ENCODE peak calls at places on chromosomes 12 and 14, in eight cellular contexts. One of them, this sample, is unnamed.

GRCh38 chr14:34322940-34323418 is 139.1 kb downstream of the SPTSSA start:
- DNase-seq in hepatocyte: peak; percentile 63
- DNase-seq in HCT116: peak; percentile 46
- DNase-seq in OCI-LY7: peak; percentile 69
- DNase-seq in GM23248: peak; percentile 57
- DNase-seq in neural progenitor cell: peak; percentile 60
- DNase-seq in SK-N-SH: peak; percentile 70
- DNase-seq in MM.1S: peak; percentile 32
- DNase-seq in this sample: peak; percentile 68

GRCh38 chr12:4286228-4286627 is 12.7 kb downstream of the CCND2 start:
- DNase-seq in GM23248: no peak
- DNase-seq in hepatocyte: peak; percentile 3
- DNase-seq in MM.1S: no peak
- DNase-seq in OCI-LY7: no peak
- DNase-seq in SK-N-SH: no peak
- DNase-seq in HCT116: no peak
- DNase-seq in neural progenitor cell: no peak
- DNase-seq in this sample: no peak

GRCh38 chr12:48865141-48865440 is 579 bp downstream of the RND1 start:
- DNase-seq in OCI-LY7: peak; percentile 54
- DNase-seq in GM23248: no peak
- DNase-seq in HCT116: no peak
- DNase-seq in MM.1S: peak; percentile 14
- DNase-seq in neural progenitor cell: peak; percentile 36
- DNase-seq in hepatocyte: no peak
- DNase-seq in SK-N-SH: no peak
- DNase-seq in this sample: no peak

GRCh38 chr12:24596768-24597388 is 352.0 kb downstream of the BCAT1 start:
- DNase-seq in neural progenitor cell: peak; percentile 57
- DNase-seq in HCT116: no peak
- DNase-seq in hepatocyte: peak; percentile 26
- DNase-seq in MM.1S: peak; percentile 28
- DNase-seq in OCI-LY7: peak; percentile 28
- DNase-seq in SK-N-SH: peak; percentile 59
- DNase-seq in GM23248: peak; percentile 46
- DNase-seq in this sample: peak; percentile 33

GRCh38 chr12:94643585-94643984 is 6.8 kb downstream of the TMCC3 start:
- DNase-seq in MM.1S: no peak
- DNase-seq in hepatocyte: no peak
- DNase-seq in neural progenitor cell: no peak
- DNase-seq in SK-N-SH: no peak
- DNase-seq in HCT116: no peak
- DNase-seq in OCI-LY7: no peak
- DNase-seq in GM23248: peak; percentile 15
- DNase-seq in this sample: peak; percentile 6

GRCh38 chr12:55901881-55902490 is 25.7 kb downstream of the PYM1 start:
- DNase-seq in hepatocyte: no peak
- DNase-seq in neural progenitor cell: no peak
- DNase-seq in OCI-LY7: no peak
- DNase-seq in GM23248: no peak
- DNase-seq in SK-N-SH: no peak
- DNase-seq in MM.1S: no peak
- DNase-seq in HCT116: no peak
- DNase-seq in this sample: no peak

GRCh38 chr12:31387466-31387865 is 61.5 kb upstream of the SINHCAF start:
- DNase-seq in OCI-LY7: no peak
- DNase-seq in MM.1S: no peak
- DNase-seq in neural progenitor cell: peak; percentile 31
- DNase-seq in hepatocyte: no peak
- DNase-seq in HCT116: no peak
- DNase-seq in SK-N-SH: no peak
- DNase-seq in GM23248: no peak
- DNase-seq in this sample: no peak

GRCh38 chr12:93664573-93665138 is 12.5 kb upstream of the CRADD start:
- DNase-seq in neural progenitor cell: no peak
- DNase-seq in GM23248: peak; percentile 49
- DNase-seq in OCI-LY7: no peak
- DNase-seq in MM.1S: no peak
- DNase-seq in HCT116: no peak
- DNase-seq in hepatocyte: no peak
- DNase-seq in SK-N-SH: no peak
- DNase-seq in this sample: peak; percentile 29

GRCh38 chr12:95648990-95649791 is 97.9 kb upstream of the USP44 start:
- DNase-seq in hepatocyte: peak; percentile 27
- DNase-seq in MM.1S: no peak
- DNase-seq in GM23248: peak; percentile 75
- DNase-seq in HCT116: peak; percentile 64
- DNase-seq in OCI-LY7: no peak
- DNase-seq in neural progenitor cell: no peak
- DNase-seq in SK-N-SH: no peak
- DNase-seq in this sample: peak; percentile 98

GRCh38 chr14:86961106-86961716 is 1031.8 kb downstream of the GALC start:
- DNase-seq in OCI-LY7: no peak
- DNase-seq in neural progenitor cell: peak; percentile 52
- DNase-seq in HCT116: no peak
- DNase-seq in GM23248: peak; percentile 39
- DNase-seq in SK-N-SH: peak; percentile 29
- DNase-seq in hepatocyte: peak; percentile 50
- DNase-seq in MM.1S: peak; percentile 7
- DNase-seq in this sample: peak; percentile 38

GRCh38 chr12:121933522-121934317 is 15.3 kb downstream of the CFAP251 start:
- DNase-seq in neural progenitor cell: peak; percentile 44
- DNase-seq in OCI-LY7: no peak
- DNase-seq in HCT116: no peak
- DNase-seq in MM.1S: no peak
- DNase-seq in GM23248: no peak
- DNase-seq in hepatocyte: peak; percentile 50
- DNase-seq in SK-N-SH: no peak
- DNase-seq in this sample: no peak

GRCh38 chr14:23454445-23454856 is 15.1 kb upstream of the NGDN start:
- DNase-seq in MM.1S: no peak
- DNase-seq in neural progenitor cell: no peak
- DNase-seq in hepatocyte: no peak
- DNase-seq in SK-N-SH: no peak
- DNase-seq in OCI-LY7: no peak
- DNase-seq in HCT116: no peak
- DNase-seq in GM23248: no peak
- DNase-seq in this sample: no peak

GRCh38 chr12:98725481-98726247 is 80.6 kb downstream of the APAF1 start:
- DNase-seq in OCI-LY7: peak; percentile 56
- DNase-seq in hepatocyte: peak; percentile 73
- DNase-seq in HCT116: peak; percentile 21
- DNase-seq in MM.1S: peak; percentile 52
- DNase-seq in neural progenitor cell: peak; percentile 66
- DNase-seq in SK-N-SH: peak; percentile 46
- DNase-seq in GM23248: peak; percentile 84
- DNase-seq in this sample: peak; percentile 62

GRCh38 chr12:80443974-80444666 is at the start of gene PTPRQ:
- DNase-seq in neural progenitor cell: no peak
- DNase-seq in OCI-LY7: no peak
- DNase-seq in GM23248: peak; percentile 43
- DNase-seq in MM.1S: no peak
- DNase-seq in HCT116: no peak
- DNase-seq in SK-N-SH: no peak
- DNase-seq in hepatocyte: no peak
- DNase-seq in this sample: no peak

GRCh38 chr12:131327521-131328488 is 374.1 kb downstream of the ADGRD1 start:
- DNase-seq in hepatocyte: no peak
- DNase-seq in GM23248: no peak
- DNase-seq in SK-N-SH: peak; percentile 45
- DNase-seq in OCI-LY7: no peak
- DNase-seq in neural progenitor cell: no peak
- DNase-seq in MM.1S: no peak
- DNase-seq in HCT116: no peak
- DNase-seq in this sample: no peak

GRCh38 chr14:98512501-98513251 is 759.3 kb downstream of the BCL11B start:
- DNase-seq in MM.1S: peak; percentile 12
- DNase-seq in hepatocyte: no peak
- DNase-seq in SK-N-SH: no peak
- DNase-seq in neural progenitor cell: no peak
- DNase-seq in OCI-LY7: no peak
- DNase-seq in HCT116: no peak
- DNase-seq in GM23248: no peak
- DNase-seq in this sample: no peak

GRCh38 chr12:12217018-12217359 is 49.9 kb downstream of the LRP6 start:
- DNase-seq in HCT116: no peak
- DNase-seq in hepatocyte: no peak
- DNase-seq in GM23248: no peak
- DNase-seq in neural progenitor cell: no peak
- DNase-seq in OCI-LY7: no peak
- DNase-seq in MM.1S: no peak
- DNase-seq in SK-N-SH: no peak
- DNase-seq in this sample: no peak

GRCh38 chr12:12219664-12220063 is 47.2 kb downstream of the LRP6 start:
- DNase-seq in SK-N-SH: no peak
- DNase-seq in GM23248: no peak
- DNase-seq in OCI-LY7: no peak
- DNase-seq in hepatocyte: no peak
- DNase-seq in HCT116: no peak
- DNase-seq in neural progenitor cell: no peak
- DNase-seq in MM.1S: no peak
- DNase-seq in this sample: no peak

GRCh38 chr12:12214201-12214600 is 52.6 kb downstream of the LRP6 start:
- DNase-seq in MM.1S: no peak
- DNase-seq in HCT116: no peak
- DNase-seq in hepatocyte: no peak
- DNase-seq in GM23248: no peak
- DNase-seq in SK-N-SH: no peak
- DNase-seq in neural progenitor cell: no peak
- DNase-seq in OCI-LY7: no peak
- DNase-seq in this sample: no peak

GRCh38 chr12:12214635-12215131 is 52.2 kb downstream of the LRP6 start:
- DNase-seq in OCI-LY7: peak; percentile 32
- DNase-seq in neural progenitor cell: no peak
- DNase-seq in GM23248: peak; percentile 66
- DNase-seq in MM.1S: peak; percentile 62
- DNase-seq in SK-N-SH: no peak
- DNase-seq in HCT116: no peak
- DNase-seq in hepatocyte: no peak
- DNase-seq in this sample: peak; percentile 51

DNA sequence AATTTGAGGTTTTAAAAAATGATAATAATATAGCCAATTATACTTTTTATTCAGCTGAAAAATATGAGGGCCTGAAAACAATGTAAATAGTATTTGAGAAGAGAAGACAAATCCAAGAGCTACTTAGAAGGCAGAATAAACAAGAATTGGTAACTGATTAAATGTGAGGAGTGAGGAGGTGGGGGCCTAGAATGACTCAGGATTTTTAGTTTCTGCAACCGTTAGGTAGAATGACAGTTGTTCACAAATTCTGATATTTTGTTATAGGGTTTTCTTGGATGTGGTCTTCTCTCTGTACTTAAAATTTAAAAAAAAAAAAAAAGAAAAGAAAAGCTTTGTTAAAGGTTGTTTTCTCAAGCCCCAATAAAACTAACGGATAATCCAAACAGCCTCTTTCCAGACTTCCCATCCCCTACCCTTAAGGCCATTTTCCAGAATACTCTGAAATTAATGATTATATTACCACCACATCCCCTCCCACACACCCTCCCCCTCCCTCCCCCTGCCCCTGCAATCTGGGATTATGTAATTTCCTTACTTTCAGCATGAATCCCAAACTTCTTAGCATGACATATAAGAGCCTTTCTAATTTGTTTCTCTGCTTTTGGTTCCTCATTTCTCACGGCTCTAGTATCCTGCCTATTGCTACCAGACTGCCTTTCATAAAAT is 50.4 kb downstream of the LRP6 start:
- DNase-seq in SK-N-SH: no peak
- DNase-seq in neural progenitor cell: no peak
- DNase-seq in HCT116: no peak
- DNase-seq in hepatocyte: no peak
- DNase-seq in GM23248: no peak
- DNase-seq in MM.1S: no peak
- DNase-seq in OCI-LY7: no peak
- DNase-seq in this sample: no peak
- TF ChIP-seq EZH2phosphoT487 in SK-N-SH: no peak
- TF ChIP-seq EZH2phosphoT487 in neural progenitor cell: no peak
- TF ChIP-seq EZH2phosphoT487 in HCT116: no peak
- TF ChIP-seq EZH2phosphoT487 in hepatocyte: no peak
- TF ChIP-seq EZH2phosphoT487 in GM23248: no peak
- TF ChIP-seq EZH2phosphoT487 in MM.1S: no peak
- TF ChIP-seq EZH2phosphoT487 in OCI-LY7: no peak
- TF ChIP-seq EZH2phosphoT487 in this sample: no peak

DNA sequence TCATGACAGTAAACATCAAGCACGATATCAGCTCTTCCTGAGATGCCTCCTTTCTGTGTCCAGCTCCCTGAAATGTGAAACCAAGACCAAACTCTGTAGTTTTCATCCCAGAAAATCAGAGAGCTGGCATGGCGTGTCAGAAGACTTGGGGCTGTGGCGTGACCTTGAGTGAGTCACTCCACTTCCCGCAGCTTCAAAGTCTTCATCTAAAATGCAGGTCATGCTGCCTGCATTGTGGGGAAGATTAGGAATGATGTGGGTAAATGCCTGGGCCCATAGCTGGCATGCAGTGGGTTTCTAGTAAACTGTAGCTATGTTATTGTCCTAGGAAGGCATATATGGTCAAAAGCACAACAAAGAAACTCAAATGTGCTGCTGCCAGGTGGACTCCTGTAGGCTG is 28.8 kb downstream of the OAS2 start:
- DNase-seq in OCI-LY7: no peak
- DNase-seq in SK-N-SH: no peak
- DNase-seq in MM.1S: no peak
- DNase-seq in hepatocyte: no peak
- DNase-seq in neural progenitor cell: no peak
- DNase-seq in GM23248: peak; percentile 41
- DNase-seq in HCT116: peak; percentile 4
- DNase-seq in this sample: peak; percentile 52
- TF ChIP-seq EZH2phosphoT487 in OCI-LY7: no peak
- TF ChIP-seq EZH2phosphoT487 in SK-N-SH: no peak
- TF ChIP-seq EZH2phosphoT487 in MM.1S: no peak
- TF ChIP-seq EZH2phosphoT487 in hepatocyte: no peak
- TF ChIP-seq EZH2phosphoT487 in neural progenitor cell: no peak
- TF ChIP-seq EZH2phosphoT487 in GM23248: no peak
- TF ChIP-seq EZH2phosphoT487 in HCT116: no peak
- TF ChIP-seq EZH2phosphoT487 in this sample: no peak

DNA sequence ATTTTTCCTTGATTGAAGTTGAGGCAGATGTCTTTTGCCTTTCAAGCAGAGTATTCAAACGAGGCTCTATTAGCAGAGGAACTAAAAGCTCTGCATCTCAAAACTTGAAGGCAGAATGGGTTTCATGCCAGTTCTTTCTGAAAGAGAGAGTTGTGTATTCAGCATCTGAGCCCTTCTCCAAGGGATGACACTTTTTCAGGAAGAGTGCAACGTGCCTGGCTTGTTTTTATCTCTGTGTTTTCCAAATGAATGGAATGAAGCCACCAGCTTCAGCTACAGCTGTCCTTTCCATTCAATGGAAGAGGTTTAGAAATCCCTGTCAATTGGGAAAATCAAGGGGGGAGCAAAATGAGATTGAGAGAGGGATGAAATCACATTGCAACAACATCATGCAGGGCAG is 14.6 kb downstream of the BEST3 start:
- DNase-seq in SK-N-SH: no peak
- DNase-seq in MM.1S: no peak
- DNase-seq in GM23248: no peak
- DNase-seq in hepatocyte: no peak
- DNase-seq in neural progenitor cell: no peak
- DNase-seq in OCI-LY7: no peak
- DNase-seq in HCT116: no peak
- DNase-seq in this sample: no peak
- TF ChIP-seq EZH2phosphoT487 in SK-N-SH: no peak
- TF ChIP-seq EZH2phosphoT487 in MM.1S: no peak
- TF ChIP-seq EZH2phosphoT487 in GM23248: no peak
- TF ChIP-seq EZH2phosphoT487 in hepatocyte: no peak
- TF ChIP-seq EZH2phosphoT487 in neural progenitor cell: no peak
- TF ChIP-seq EZH2phosphoT487 in OCI-LY7: no peak
- TF ChIP-seq EZH2phosphoT487 in HCT116: no peak
- TF ChIP-seq EZH2phosphoT487 in this sample: no peak

GRCh38 chr14:26984318-26985177 is 386.7 kb upstream of the NOVA1 start:
- DNase-seq in neural progenitor cell: peak; percentile 86
- DNase-seq in MM.1S: peak; percentile 41
- DNase-seq in GM23248: peak; percentile 72
- DNase-seq in SK-N-SH: peak; percentile 11
- DNase-seq in HCT116: peak; percentile 4
- DNase-seq in hepatocyte: peak; percentile 84
- DNase-seq in OCI-LY7: peak; percentile 34
- DNase-seq in this sample: peak; percentile 78
- TF ChIP-seq EZH2phosphoT487 in neural progenitor cell: no peak
- TF ChIP-seq EZH2phosphoT487 in MM.1S: no peak
- TF ChIP-seq EZH2phosphoT487 in GM23248: no peak
- TF ChIP-seq EZH2phosphoT487 in SK-N-SH: no peak
- TF ChIP-seq EZH2phosphoT487 in HCT116: no peak
- TF ChIP-seq EZH2phosphoT487 in hepatocyte: no peak
- TF ChIP-seq EZH2phosphoT487 in OCI-LY7: no peak
- TF ChIP-seq EZH2phosphoT487 in this sample: no peak